ENCODE peak calls at places on chromosomes 2 and 18, in five cellular contexts. G is right atrium auricular region, A is endothelial cell, W is GM10248, U is upper lobe of right lung. Y is an unnamed sample.

GRCh38 chr18:69943021-69943420 is 4.7 kb downstream of the CD226 start:
- DNase-seq in U (no peak), A (no peak), W (no peak), G (no peak), Y (no peak)

GRCh38 chr2:101473911-101474751 is 781 bp downstream of the RFX8 start:
- DNase-seq in A (peak; percentile 59), U (peak; percentile 69), W (no peak), G (no peak), Y (peak; percentile 73)

GRCh38 chr2:172253190-172254052 is 150.7 kb upstream of the DLX2 start:
- DNase-seq in U (no peak), G (no peak), W (no peak), A (no peak), Y (no peak)

GRCh38 chr2:112542123-112542973 is at the start of gene POLR1B:
- DNase-seq in W (peak; percentile 90), A (peak; percentile 69), G (peak; percentile 79), U (peak; percentile 94), Y (peak; percentile 80)

GRCh38 chr2:165796819-165797530 is 2.9 kb upstream of the GALNT3 start:
- DNase-seq in G (no peak), A (no peak), W (no peak), U (no peak), Y (no peak)

GRCh38 chr18:37588289-37588688 is 22.7 kb upstream of the CELF4 start:
- DNase-seq in A (no peak), U (no peak), W (no peak), G (no peak), Y (no peak)

GRCh38 chr2:99747842-99748241 is 258.0 kb upstream of the REV1 start:
- DNase-seq in W (no peak), U (no peak), A (no peak), G (no peak), Y (no peak)

GRCh38 chr18:26443853-26444252 is 104.5 kb downstream of the KCTD1 start:
- DNase-seq in W (no peak), U (no peak), G (no peak), A (no peak), Y (no peak)

GRCh38 chr2:165633431-165633830 is 160.6 kb downstream of the GALNT3 start:
- DNase-seq in W (no peak), A (no peak), U (no peak), G (no peak), Y (no peak)

GRCh38 chr18:9153281-9153680 is 16.7 kb downstream of the ANKRD12 start:
- DNase-seq in A (no peak), W (no peak), G (no peak), U (no peak), Y (no peak)

GRCh38 chr18:9403795-9404564 is 69.4 kb downstream of the TWSG1 start:
- DNase-seq in W (no peak), G (no peak), A (no peak), U (no peak), Y (no peak)

GRCh38 chr2:164882276-164882675 is 40.7 kb upstream of the COBLL1 start:
- DNase-seq in W (no peak), U (no peak), A (no peak), G (no peak), Y (no peak)

GRCh38 chr2:84969511-84970265 is 1.3 kb upstream of the KCMF1 start:
- DNase-seq in A (peak; percentile 8), G (no peak), U (no peak), W (no peak), Y (no peak)

GRCh38 chr2:118614856-118615255 is 232.6 kb downstream of the EN1 start:
- DNase-seq in A (no peak), U (no peak), G (no peak), W (no peak), Y (no peak)

GRCh38 chr2:157438907-157439791 is 4.7 kb downstream of the CYTIP start:
- DNase-seq in W (no peak), G (no peak), U (no peak), A (no peak), Y (no peak)

GRCh38 chr2:36967236-36967876 is 1.0 kb upstream of the STRN start:
- DNase-seq in G (no peak), A (no peak), U (no peak), W (no peak), Y (no peak)

GRCh38 chr18:27996792-27997191 is 180.1 kb downstream of the CDH2 start:
- DNase-seq in W (no peak), A (no peak), G (no peak), U (no peak), Y (no peak)

GRCh38 chr2:69203166-69203985 is 183.7 kb downstream of the GFPT1 start:
- DNase-seq in U (no peak), W (no peak), A (no peak), G (no peak), Y (no peak)

GRCh38 chr2:118970396-118971135 is 28.6 kb downstream of the MARCO start:
- DNase-seq in U (peak; percentile 84), W (peak; percentile 6), A (no peak), G (no peak), Y (peak; percentile 57)

GRCh38 chr2:174522553-174522952 is 35.7 kb upstream of the GPR155 start:
- DNase-seq in U (no peak), G (no peak), W (no peak), A (no peak), Y (no peak)

GRCh38 chr2:28684142-28684858 is 67.3 kb upstream of the PPP1CB start:
- DNase-seq in A (no peak), G (no peak), U (no peak), W (no peak), Y (no peak)

GRCh38 chr2:227163998-227164744 is at the start of the genes COL4A3 and COL4A4:
- DNase-seq in U (peak; percentile 91), A (peak; percentile 26), W (peak; percentile 44), G (peak; percentile 69), Y (no peak)

GRCh38 chr2:240107386-240107785 is 28.7 kb downstream of the COPS9 start:
- DNase-seq in W (no peak), U (no peak), A (no peak), G (no peak), Y (no peak)

GRCh38 chr18:35407871-35408481 is 30.8 kb upstream of the ZNF396 start:
- DNase-seq in U (no peak), A (peak; percentile 42), G (no peak), W (peak; percentile 68), Y (no peak)

GRCh38 chr18:11407900-11408299 is 201.5 kb upstream of the SLC35G4 start:
- DNase-seq in W (no peak), A (no peak), G (no peak), U (no peak), Y (no peak)

GRCh38 chr18:73945130-73945792 is 202.4 kb downstream of the FBXO15 start:
- DNase-seq in A (no peak), G (no peak), W (no peak), U (no peak), Y (no peak)

GRCh38 chr18:59715966-59716369 is 18.7 kb upstream of the CCBE1 start:
- DNase-seq in G (no peak), W (no peak), U (no peak), A (no peak), Y (no peak)

GRCh38 chr2:231409773-231410172 is 14.3 kb downstream of the B3GNT7 start:
- DNase-seq in W (no peak), A (no peak), G (no peak), U (no peak), Y (no peak)

GRCh38 chr2:231412616-231412963 is 17.1 kb downstream of the B3GNT7 start:
- DNase-seq in G (no peak), W (no peak), A (no peak), U (no peak), Y (no peak)

GRCh38 chr2:231411237-231411636 is 15.7 kb downstream of the B3GNT7 start:
- DNase-seq in A (no peak), G (no peak), U (no peak), W (no peak), Y (no peak)

GRCh38 chr2:231411871-231412615 is 16.5 kb downstream of the B3GNT7 start:
- DNase-seq in U (peak; percentile 94), W (peak; percentile 89), A (peak; percentile 96), G (peak; percentile 88), Y (peak; percentile 94)

DNA sequence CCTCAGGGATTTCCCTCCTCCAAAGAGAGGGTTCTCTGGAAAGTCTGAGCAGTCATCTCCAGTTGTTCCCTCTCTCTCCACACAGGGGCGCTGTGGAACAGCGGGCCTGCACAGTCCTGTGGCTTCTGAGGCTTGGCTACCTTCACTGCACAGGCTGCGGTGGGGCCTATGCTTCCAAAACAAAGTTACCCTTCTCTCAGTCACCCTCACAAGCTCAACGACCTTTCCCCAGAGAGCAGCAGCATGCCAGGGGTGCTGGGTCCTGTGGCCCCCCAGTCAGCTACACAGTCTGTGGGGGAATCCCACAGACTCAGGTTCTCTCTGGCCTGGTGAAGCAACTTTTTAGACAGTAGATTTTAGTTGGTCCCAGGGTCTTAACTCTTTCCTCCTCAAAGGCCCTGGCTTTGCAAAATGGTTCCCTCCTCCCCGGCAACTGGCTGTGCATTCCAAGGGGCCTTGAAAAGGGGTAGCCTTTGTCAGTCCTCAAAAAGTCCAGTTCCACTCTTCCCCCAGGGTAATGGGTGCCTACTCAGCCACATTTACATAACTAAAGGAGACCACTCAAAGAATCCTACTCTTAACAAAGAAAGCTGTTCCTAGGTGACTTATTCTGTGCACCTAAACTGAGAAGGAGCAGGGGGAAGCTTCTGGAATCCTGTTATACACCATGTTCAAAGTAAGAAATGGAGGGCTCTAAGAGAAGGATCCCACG is 14.9 kb downstream of the B3GNT7 start:
- DNase-seq in G (no peak), A (no peak), U (no peak), W (no peak), Y (no peak)
- TF ChIP-seq CTCF in G (no peak), A (peak; percentile 82), U (peak; percentile 25), W (no peak), Y (peak; percentile 72)

GRCh38 chr2:144705328-144706245 is 185.7 kb upstream of the ZEB2 start:
- DNase-seq in A (no peak), G (no peak), U (no peak), W (no peak), Y (no peak)
- TF ChIP-seq CTCF in A (no peak), G (no peak), U (no peak), W (no peak), Y (no peak)

GRCh38 chr2:138787053-138787666 is 7.0 kb upstream of the NXPH2 start:
- DNase-seq in A (peak; percentile 48), G (no peak), W (no peak), U (no peak), Y (no peak)
- TF ChIP-seq CTCF in A (peak; percentile 80), G (peak; percentile 40), W (peak; percentile 68), U (peak; percentile 67), Y (peak; percentile 83)

GRCh38 chr2:233456111-233456510 is 101.8 kb downstream of the DGKD start:
- DNase-seq in U (peak; percentile 20), G (no peak), W (no peak), A (no peak), Y (no peak)

GRCh38 chr2:233457356-233457755 is 103.1 kb downstream of the DGKD start:
- DNase-seq in U (no peak), W (no peak), A (no peak), G (no peak), Y (no peak)

GRCh38 chr2:233455491-233455890 is 101.2 kb downstream of the DGKD start:
- DNase-seq in G (no peak), W (no peak), U (peak; percentile 45), A (no peak), Y (no peak)

GRCh38 chr2:233458031-233458610 is 103.8 kb downstream of the DGKD start:
- DNase-seq in W (no peak), G (no peak), A (no peak), U (no peak), Y (no peak)

DNA sequence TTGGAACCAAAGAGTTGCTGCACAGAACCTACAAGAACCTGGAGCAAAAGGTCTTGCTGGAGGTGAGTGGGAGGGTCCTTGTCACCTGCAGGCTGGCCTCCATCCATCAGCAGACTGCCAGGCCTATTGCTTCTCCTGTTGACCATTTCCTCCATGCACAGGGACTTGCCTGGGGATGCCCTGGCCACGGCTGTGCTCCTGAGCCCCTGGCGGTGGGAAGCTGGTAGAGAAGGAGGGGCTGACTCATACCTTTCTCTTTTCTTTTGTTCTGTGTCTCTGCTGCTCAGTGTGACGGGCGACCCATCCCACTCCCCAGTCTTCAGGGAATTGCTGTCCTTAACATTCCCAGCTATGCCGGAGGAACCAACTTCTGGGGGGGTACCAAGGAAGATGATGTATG is 102.6 kb downstream of the DGKD start:
- DNase-seq in W (no peak), G (no peak), U (no peak), A (no peak), Y (no peak)
- TF ChIP-seq CTCF in W (no peak), G (no peak), U (no peak), A (no peak), Y (no peak)

Y was measured in type B pancreatic cell.